ENCODE peak calls at places on chromosomes 3 and 15, in six cellular contexts. Y is adrenal gland, C is GM12891, T is body of pancreas, E is Peyer's patch, W is endothelial cell of umbilical vein. R is an unnamed sample.

GRCh38 chr3:171225698-171226097 is 199.2 kb upstream of the SLC2A2 start:
- DNase-seq in W (peak; percentile 63), E (no peak), Y (no peak), C (no peak), T (no peak), R (no peak)

GRCh38 chr3:50415066-50415465 is 55.7 kb upstream of the TMEM115 start:
- DNase-seq in Y (no peak), C (no peak), T (no peak), W (no peak), E (no peak), R (no peak)

GRCh38 chr3:163785693-163786092 is 1292.6 kb downstream of the SI start:
- DNase-seq in C (no peak), E (no peak), Y (no peak), T (no peak), W (no peak), R (no peak)

GRCh38 chr15:55965091-55965490 is 28.3 kb downstream of the NEDD4 start:
- DNase-seq in C (no peak), Y (no peak), W (no peak), T (no peak), E (no peak), R (no peak)

GRCh38 chr15:59688383-59688887 is 685 bp downstream of the BNIP2 start:
- DNase-seq in W (peak; percentile 79), C (no peak), E (no peak), Y (no peak), T (peak; percentile 15), R (peak; percentile 81)

GRCh38 chr3:159749406-159749805 is 239.2 kb upstream of the IL12A start:
- DNase-seq in W (no peak), E (no peak), T (no peak), C (no peak), Y (no peak), R (no peak)

GRCh38 chr3:31516757-31517156 is 16.0 kb upstream of the STT3B start:
- DNase-seq in C (no peak), Y (no peak), E (no peak), T (no peak), W (no peak), R (no peak)

GRCh38 chr3:30786360-30786759 is 108.1 kb downstream of the GADL1 start:
- DNase-seq in Y (no peak), T (no peak), E (no peak), W (no peak), C (no peak), R (no peak)

GRCh38 chr15:84398763-84399701 is 163.5 kb downstream of the GOLGA6L4 start:
- DNase-seq in Y (no peak), T (peak; percentile 9), C (no peak), E (no peak), W (no peak), R (no peak)

GRCh38 chr3:31077021-31077601 is 182.7 kb upstream of the GADL1 start:
- DNase-seq in E (no peak), W (peak; percentile 89), C (no peak), Y (peak; percentile 29), T (no peak), R (no peak)

GRCh38 chr3:48429416-48430358 is at the start of gene PLXNB1:
- DNase-seq in W (peak; percentile 28), T (peak; percentile 92), Y (peak; percentile 66), E (peak; percentile 88), C (peak; percentile 84), R (peak; percentile 35)
- TF ChIP-seq POLR2A in W (no peak), T (peak; percentile 28), Y (no peak), E (no peak), C (no peak), R (no peak)

GRCh38 chr3:99817047-99817436 is 620 bp upstream of the CMSS1 start:
- DNase-seq in Y (peak; percentile 26), W (no peak), E (peak; percentile 46), C (no peak), T (no peak), R (no peak)

GRCh38 chr3:99818818-99819217 is 1.2 kb downstream of the CMSS1 start:
- DNase-seq in W (no peak), E (no peak), Y (no peak), C (no peak), T (no peak), R (no peak)

GRCh38 chr3:99817437-99818240 is at the start of gene CMSS1:
- DNase-seq in W (peak; percentile 95), Y (peak; percentile 97), T (peak; percentile 92), C (peak; percentile 74), E (peak; percentile 97), R (peak; percentile 96)
- TF ChIP-seq POLR2A in W (peak; percentile 56), Y (peak; percentile 90), T (peak; percentile 51), C (peak; percentile 63), E (no peak), R (peak; percentile 83)

GRCh38 chr3:56339671-56340070 is 128.6 kb downstream of the ERC2 start:
- DNase-seq in T (no peak), Y (no peak), W (no peak), C (no peak), E (no peak), R (no peak)
- TF ChIP-seq POLR2A in T (no peak), Y (no peak), W (no peak), C (no peak), E (no peak), R (no peak)

GRCh38 chr3:127492426-127492825 is 98.1 kb downstream of the TPRA1 start:
- DNase-seq in C (no peak), E (no peak), T (no peak), W (no peak), Y (no peak), R (no peak)
- TF ChIP-seq POLR2A in C (no peak), E (no peak), T (no peak), W (no peak), Y (no peak), R (no peak)

GRCh38 chr15:75578948-75579908 is at the start of gene PTPN9:
- DNase-seq in T (peak; percentile 70), E (peak; percentile 90), C (peak; percentile 68), Y (peak; percentile 76), W (peak; percentile 73), R (peak; percentile 76)
- TF ChIP-seq POLR2A in T (peak; percentile 25), E (no peak), C (peak; percentile 58), Y (peak; percentile 41), W (peak; percentile 34), R (no peak)

GRCh38 chr3:69082805-69083204 is 1.9 kb upstream of the ARL6IP5 start:
- DNase-seq in C (no peak), T (no peak), Y (no peak), E (peak; percentile 83), W (peak; percentile 71), R (peak; percentile 30)
- TF ChIP-seq POLR2A in C (peak; percentile 34), T (no peak), Y (no peak), E (no peak), W (no peak), R (no peak)

GRCh38 chr3:108221911-108222812 is at the start of gene IFT57:
- DNase-seq in W (peak; percentile 99), E (peak; percentile 99), C (peak; percentile 82), Y (peak; percentile 97), T (peak; percentile 98), R (peak; percentile 96)
- TF ChIP-seq POLR2A in W (peak; percentile 36), E (peak; percentile 51), C (peak; percentile 59), Y (peak; percentile 93), T (peak; percentile 85), R (peak; percentile 65)

GRCh38 chr3:185820973-185821758 is 3.7 kb downstream of the IGF2BP2 start:
- DNase-seq in C (no peak), E (no peak), Y (no peak), T (no peak), W (peak; percentile 82), R (peak; percentile 71)
- TF ChIP-seq POLR2A in C (no peak), E (no peak), Y (no peak), T (no peak), W (peak; percentile 66), R (no peak)